ENCODE peak calls at places on chromosome 1, in eight cellular contexts. Z is coronary artery; I is AG09309; N is Right ventricle myocardium superior; V is cerebellum; W is activated CD4-positive, alpha-beta T cell treated with anti-CD3 and anti-CD28 coated beads, Interleukin-2, amount 50 U/mL, for 1 hour; J is stomach; L is occipital lobe. C is an unnamed sample.

GRCh38 chr1:83692524-83693336 is 306.2 kb downstream of the TTLL7 start:
- DNase-seq in Z (no peak), I (no peak), N (no peak), V (no peak), W (peak), J (no peak), L (peak), C (peak)

GRCh38 chr1:205787287-205787916 is 12.1 kb upstream of the RAB29 start:
- DNase-seq in Z (no peak), I (no peak), N (no peak), V (no peak), W (no peak), J (no peak), L (no peak), C (no peak)

GRCh38 chr1:207355060-207355459 is 33.6 kb downstream of the CD55 start:
- DNase-seq in Z (no peak), I (no peak), N (no peak), V (no peak), W (no peak), J (no peak), L (no peak), C (no peak)

GRCh38 chr1:172912765-172913260 is 137.9 kb downstream of the TNFSF18 start:
- DNase-seq in Z (no peak), I (no peak), N (no peak), V (no peak), W (no peak), J (no peak), L (no peak), C (no peak)

GRCh38 chr1:162973381-162973795 is 95.8 kb upstream of the RGS4 start:
- DNase-seq in Z (no peak), I (peak), N (no peak), V (no peak), W (no peak), J (no peak), L (no peak), C (peak)

GRCh38 chr1:220997791-220998190 is 118.5 kb downstream of the HLX start:
- DNase-seq in Z (no peak), I (no peak), N (no peak), V (no peak), W (no peak), J (no peak), L (no peak), C (no peak)

GRCh38 chr1:165697491-165697880 is 876 bp downstream of the ALDH9A1 start:
- DNase-seq in Z (no peak), I (no peak), N (no peak), V (no peak), W (no peak), J (no peak), L (no peak), C (no peak)

GRCh38 chr1:164780863-164781262 is 221.9 kb downstream of the PBX1 start:
- DNase-seq in Z (peak), I (peak), N (no peak), V (no peak), W (no peak), J (no peak), L (no peak), C (peak)

GRCh38 chr1:208059328-208060017 is 148.5 kb upstream of the CD34 start:
- DNase-seq in Z (no peak), I (no peak), N (no peak), V (no peak), W (no peak), J (no peak), L (no peak), C (no peak)

GRCh38 chr1:15445390-15446122 is 7.3 kb downstream of the CTRC start:
- DNase-seq in Z (no peak), I (no peak), N (no peak), V (no peak), W (no peak), J (no peak), L (no peak), C (no peak)

GRCh38 chr1:10730985-10731384 is 65.5 kb downstream of the CASZ1 start:
- DNase-seq in Z (no peak), I (peak), N (no peak), V (no peak), W (no peak), J (no peak), L (no peak), C (peak)

GRCh38 chr1:173478099-173478555 is 992 bp downstream of the PRDX6 start:
- DNase-seq in Z (peak), I (peak), N (peak), V (peak), W (no peak), J (peak), L (peak), C (peak)

GRCh38 chr1:63041660-63042059 is 257.7 kb downstream of the ATG4C start:
- DNase-seq in Z (no peak), I (no peak), N (no peak), V (no peak), W (no peak), J (no peak), L (no peak), C (no peak)

GRCh38 chr1:31434979-31435378 is 22.0 kb downstream of the SERINC2 start:
- DNase-seq in Z (no peak), I (no peak), N (no peak), V (no peak), W (no peak), J (peak), L (no peak), C (no peak)

GRCh38 chr1:202861420-202862121 is 27.4 kb downstream of the RABIF start:
- DNase-seq in Z (peak), I (peak), N (peak), V (peak), W (peak), J (peak), L (peak), C (peak)

GRCh38 chr1:1947493-1947892 is 28.4 kb upstream of the TMEM52 start:
- DNase-seq in Z (no peak), I (no peak), N (peak), V (no peak), W (no peak), J (peak), L (no peak), C (no peak)

GRCh38 chr1:147787765-147788164 is 27.4 kb upstream of the GJA5 start:
- DNase-seq in Z (no peak), I (no peak), N (no peak), V (no peak), W (no peak), J (no peak), L (no peak), C (no peak)

GRCh38 chr1:162835157-162835899 is 25.6 kb downstream of the CCDC190 start:
- DNase-seq in Z (no peak), I (no peak), N (no peak), V (no peak), W (no peak), J (no peak), L (no peak), C (no peak)

GRCh38 chr1:180863158-180863775 is 49.4 kb upstream of the KIAA1614 start:
- DNase-seq in Z (no peak), I (peak), N (no peak), V (peak), W (peak), J (no peak), L (no peak), C (peak)

GRCh38 chr1:84271452-84272273 is 29.8 kb upstream of the SAMD13 start:
- DNase-seq in Z (no peak), I (no peak), N (no peak), V (no peak), W (no peak), J (peak), L (no peak), C (peak)

GRCh38 chr1:161200421-161200991 is 1.7 kb upstream of the ADAMTS4 start:
- DNase-seq in Z (no peak), I (no peak), N (peak), V (no peak), W (no peak), J (no peak), L (peak), C (no peak)

GRCh38 chr1:61746768-61747167 is 4.5 kb downstream of the PATJ start:
- DNase-seq in Z (no peak), I (no peak), N (no peak), V (no peak), W (no peak), J (no peak), L (no peak), C (peak)

GRCh38 chr1:108200627-108201106 is 524 bp upstream of the SLC25A24 start:
- DNase-seq in Z (peak), I (peak), N (no peak), V (peak), W (peak), J (peak), L (peak), C (peak)

GRCh38 chr1:220810179-220810653 is 23.5 kb downstream of the MTARC1 start:
- DNase-seq in Z (peak), I (peak), N (peak), V (peak), W (peak), J (peak), L (peak), C (peak)

GRCh38 chr1:24905979-24906720 is 23.9 kb downstream of the RUNX3 start:
- DNase-seq in Z (peak), I (no peak), N (no peak), V (no peak), W (no peak), J (no peak), L (no peak), C (no peak)

GRCh38 chr1:88537762-88538161 is 146.3 kb upstream of the PKN2 start:
- DNase-seq in Z (no peak), I (no peak), N (no peak), V (no peak), W (no peak), J (no peak), L (no peak), C (no peak)

GRCh38 chr1:42176902-42177519 is 12.5 kb upstream of the GUCA2A start:
- DNase-seq in Z (no peak), I (no peak), N (no peak), V (peak), W (no peak), J (no peak), L (no peak), C (peak)

GRCh38 chr1:43979528-43980254 is 681 bp downstream of the B4GALT2 start:
- DNase-seq in Z (no peak), I (no peak), N (peak), V (no peak), W (no peak), J (peak), L (peak), C (no peak)

GRCh38 chr1:180631197-180631765 is 541 bp upstream of the XPR1 start:
- DNase-seq in Z (no peak), I (no peak), N (no peak), V (no peak), W (no peak), J (no peak), L (no peak), C (no peak)

GRCh38 chr1:24294228-24294672 is 24.9 kb upstream of the GRHL3 start:
- DNase-seq in Z (no peak), I (peak), N (no peak), V (no peak), W (no peak), J (no peak), L (no peak), C (peak)

GRCh38 chr1:38814984-38815464 is 44.5 kb downstream of the RRAGC start:
- DNase-seq in Z (no peak), I (no peak), N (no peak), V (no peak), W (no peak), J (no peak), L (no peak), C (no peak)

GRCh38 chr1:225691861-225692516 is 39.1 kb upstream of the ENAH start:
- DNase-seq in Z (no peak), I (no peak), N (no peak), V (no peak), W (no peak), J (no peak), L (no peak), C (peak)

GRCh38 chr1:33943978-33944377 is 80.1 kb downstream of the HMGB4 start:
- DNase-seq in Z (no peak), I (peak), N (no peak), V (no peak), W (no peak), J (no peak), L (no peak), C (peak)

GRCh38 chr1:200491097-200491496 is 81.3 kb upstream of the ZNF281 start:
- DNase-seq in Z (no peak), I (no peak), N (no peak), V (no peak), W (no peak), J (no peak), L (no peak), C (no peak)

GRCh38 chr1:153693466-153693865 is 15.0 kb downstream of the NPR1 start:
- DNase-seq in Z (no peak), I (no peak), N (no peak), V (no peak), W (no peak), J (no peak), L (no peak), C (no peak)